ENCODE peak calls at places on chromosomes 11 and 22, in eight cellular contexts. H, F, U, A, I, X, K and Q are unnamed samples.

GRCh38 chr11:17596711-17597110 is 49.7 kb downstream of the OTOG start:
- DNase-seq in H (no peak), K (no peak), X (no peak), A (no peak), F (no peak), I (no peak), U (no peak), Q (no peak)

GRCh38 chr11:35116762-35117588 is 22.0 kb upstream of the CD44 start:
- DNase-seq in H (no peak), U (no peak), X (no peak), A (peak), K (no peak), I (no peak), F (no peak), Q (no peak)

GRCh38 chr11:106001304-106002012 is 20.6 kb downstream of the MSANTD4 start:
- DNase-seq in I (no peak), X (no peak), U (no peak), H (peak), A (peak), K (no peak), F (no peak), Q (no peak)

GRCh38 chr11:47514825-47515647 is 37.9 kb downstream of the CELF1 start:
- DNase-seq in X (no peak), U (peak), I (peak), H (peak), F (no peak), A (peak), K (no peak), Q (peak)

GRCh38 chr22:22667966-22668880 is 23.8 kb downstream of the GGTLC2 start:
- DNase-seq in K (no peak), I (peak), A (no peak), H (no peak), U (no peak), X (no peak), F (no peak), Q (no peak)

GRCh38 chr11:63641727-63642126 is 27.5 kb upstream of the PLAAT3 start:
- DNase-seq in I (no peak), U (no peak), F (no peak), K (no peak), H (peak), X (no peak), A (peak), Q (no peak)

GRCh38 chr11:123020968-123021367 is 39.3 kb upstream of the BSX start:
- DNase-seq in U (peak), A (peak), X (no peak), H (peak), K (peak), F (no peak), I (peak), Q (peak)

GRCh38 chr22:44381761-44382454 is 69.2 kb upstream of the SHISAL1 start:
- DNase-seq in I (no peak), A (no peak), H (no peak), U (no peak), X (no peak), F (no peak), K (no peak), Q (no peak)

GRCh38 chr11:65559951-65560537 is 1.9 kb upstream of the LTBP3 start:
- DNase-seq in X (no peak), A (peak), K (peak), U (no peak), F (no peak), I (no peak), H (peak), Q (no peak)

GRCh38 chr11:126282361-126282741 is 542 bp upstream of the TIRAP start:
- DNase-seq in H (peak), U (peak), F (peak), K (peak), X (no peak), I (no peak), A (peak), Q (peak)

GRCh38 chr11:75056806-75057205 is 39.9 kb downstream of the OR2AT4 start:
- DNase-seq in I (no peak), X (no peak), K (no peak), F (no peak), U (no peak), A (no peak), H (no peak), Q (no peak)

GRCh38 chr22:43471186-43471585 is 59.4 kb downstream of the MPPED1 start:
- DNase-seq in H (no peak), X (no peak), U (no peak), K (no peak), A (no peak), F (peak), I (no peak), Q (no peak)

GRCh38 chr22:39230261-39231196 is 14.3 kb downstream of the PDGFB start:
- DNase-seq in H (no peak), A (no peak), U (no peak), I (no peak), X (no peak), K (no peak), F (no peak), Q (no peak)

GRCh38 chr22:46640293-46640692 is 20.1 kb downstream of the GRAMD4 start:
- DNase-seq in I (no peak), K (no peak), F (no peak), U (no peak), H (no peak), X (no peak), A (no peak), Q (no peak)

GRCh38 chr11:31809543-31809856 is 1.6 kb downstream of the PAX6 start:
- DNase-seq in I (no peak), H (peak), K (no peak), F (no peak), X (no peak), U (no peak), A (no peak), Q (no peak)

GRCh38 chr11:14645247-14645912 is 1.8 kb downstream of the PDE3B start:
- DNase-seq in X (no peak), H (peak), I (peak), U (no peak), A (peak), K (peak), F (no peak), Q (no peak)

GRCh38 chr11:125154380-125155099 is 10.0 kb upstream of the PKNOX2 start:
- DNase-seq in K (no peak), X (no peak), U (no peak), I (no peak), F (no peak), A (no peak), H (no peak), Q (no peak)

GRCh38 chr11:73291781-73292180 is 16.3 kb upstream of the ARHGEF17 start:
- DNase-seq in U (no peak), I (no peak), K (no peak), X (no peak), H (no peak), F (no peak), A (no peak), Q (no peak)

GRCh38 chr11:129946256-129946655 is 50.9 kb upstream of the NFRKB start:
- DNase-seq in I (no peak), X (no peak), K (no peak), A (no peak), F (no peak), U (no peak), H (peak), Q (no peak)

GRCh38 chr11:58394195-58394594 is 12.5 kb downstream of the OR5B3 start:
- DNase-seq in K (no peak), X (no peak), U (no peak), F (no peak), A (peak), I (no peak), H (peak), Q (no peak)

GRCh38 chr22:24146190-24146616 is 35.1 kb upstream of the SUSD2 start:
- DNase-seq in U (no peak), K (peak), F (no peak), X (no peak), I (peak), A (peak), H (peak), Q (no peak)

GRCh38 chr11:70802185-70802584 is 403.9 kb downstream of the CTTN start:
- DNase-seq in H (no peak), I (no peak), A (no peak), U (no peak), X (no peak), K (no peak), F (no peak), Q (no peak)

GRCh38 chr11:79461144-79461543 is 20.3 kb upstream of the TENM4 start:
- DNase-seq in I (peak), K (peak), H (peak), F (no peak), X (no peak), A (peak), U (no peak), Q (no peak)

GRCh38 chr11:7436657-7437056 is 48.6 kb upstream of the OLFML1 start:
- DNase-seq in K (no peak), A (no peak), I (peak), H (no peak), F (no peak), X (no peak), U (no peak), Q (no peak)

GRCh38 chr22:34973926-34974325 is 92.0 kb upstream of the ISX start:
- DNase-seq in X (no peak), F (no peak), K (no peak), A (no peak), H (peak), I (no peak), U (no peak), Q (no peak)

GRCh38 chr11:64685536-64685935 is 37.5 kb downstream of the NRXN2 start:
- DNase-seq in I (no peak), H (no peak), F (no peak), K (no peak), X (no peak), A (no peak), U (no peak), Q (no peak)

GRCh38 chr22:22400099-22400498 is 108.4 kb downstream of the ZNF280B start:
- DNase-seq in H (no peak), U (no peak), A (no peak), X (no peak), K (no peak), F (no peak), I (no peak), Q (no peak)

GRCh38 chr11:8886332-8886731 is 24.7 kb upstream of the AKIP1 start:
- DNase-seq in I (no peak), A (no peak), X (no peak), H (no peak), K (peak), F (no peak), U (no peak), Q (no peak)

GRCh38 chr22:37913233-37913721 is 7.2 kb downstream of the MICALL1 start:
- DNase-seq in X (no peak), U (no peak), A (no peak), H (no peak), I (no peak), K (no peak), F (no peak), Q (no peak)

GRCh38 chr22:23217171-23218052 is 37.1 kb downstream of the BCR start:
- DNase-seq in F (no peak), I (no peak), H (no peak), A (no peak), K (no peak), X (no peak), U (no peak), Q (no peak)

GRCh38 chr11:105469931-105470330 is 139.9 kb upstream of the GRIA4 start:
- DNase-seq in X (no peak), H (no peak), I (no peak), A (no peak), K (no peak), U (no peak), F (no peak), Q (no peak)

GRCh38 chr11:84819128-84819527 is 808.0 kb downstream of the DLG2 start:
- DNase-seq in I (peak), F (no peak), A (peak), H (peak), X (no peak), U (no peak), K (no peak), Q (no peak)

GRCh38 chr11:13183094-13183825 is 94.3 kb upstream of the BMAL1 start:
- DNase-seq in H (peak), K (peak), U (no peak), I (peak), X (no peak), A (peak), F (no peak), Q (no peak)

GRCh38 chr11:122765487-122766131 is 72.7 kb upstream of the CRTAM start:
- DNase-seq in I (no peak), F (no peak), X (no peak), U (no peak), K (no peak), H (no peak), A (no peak), Q (no peak)

GRCh38 chr11:33695051-33695566 is 5.5 kb downstream of the C11orf91 start:
- DNase-seq in I (no peak), H (no peak), X (no peak), U (no peak), K (peak), F (no peak), A (peak), Q (no peak)